ENCODE peak calls at places on chromosome 15, in six cellular contexts. W, B, M, E, A and T are unnamed samples.

GRCh38 chr15:58501636-58502178 is 69.9 kb downstream of the LIPC start:
- DNase-seq in W (no peak), B (no peak), M (no peak), E (no peak), A (no peak), T (no peak)

GRCh38 chr15:90478981-90479481 is 50.7 kb upstream of the CRTC3 start:
- DNase-seq in W (no peak), B (no peak), M (no peak), E (no peak), A (no peak), T (no peak)

GRCh38 chr15:65377976-65378366 is at the start of gene IGDCC3:
- DNase-seq in W (no peak), B (no peak), M (peak), E (no peak), A (no peak), T (no peak)

GRCh38 chr15:63994073-63994600 is 52.1 kb downstream of the DAPK2 start:
- DNase-seq in W (no peak), B (no peak), M (no peak), E (no peak), A (no peak), T (no peak)

GRCh38 chr15:27796405-27797085 is 302.6 kb downstream of the OCA2 start:
- DNase-seq in W (no peak), B (no peak), M (no peak), E (no peak), A (no peak), T (no peak)

GRCh38 chr15:25844981-25845680 is 18.0 kb downstream of the ATP10A start:
- DNase-seq in W (no peak), B (no peak), M (no peak), E (no peak), A (no peak), T (no peak)

GRCh38 chr15:82303956-82304640 is 41.5 kb downstream of the SAXO2 start:
- DNase-seq in W (no peak), B (no peak), M (no peak), E (no peak), A (no peak), T (no peak)

GRCh38 chr15:66646308-66646707 is 55.7 kb upstream of the SMAD6 start:
- DNase-seq in W (no peak), B (no peak), M (no peak), E (no peak), A (no peak), T (no peak)

GRCh38 chr15:60701261-60702019 is 222.5 kb upstream of the ICE2 start:
- DNase-seq in W (no peak), B (no peak), M (no peak), E (no peak), A (no peak), T (no peak)

GRCh38 chr15:40054746-40055575 is 16.0 kb upstream of the SRP14 start:
- DNase-seq in W (no peak), B (no peak), M (no peak), E (no peak), A (no peak), T (peak)

GRCh38 chr15:67917037-67917436 is 77.2 kb upstream of the RNU6-1 start:
- DNase-seq in W (no peak), B (no peak), M (no peak), E (no peak), A (peak), T (no peak)

GRCh38 chr15:91385301-91385700 is 285.2 kb downstream of the SV2B start:
- DNase-seq in W (no peak), B (no peak), M (no peak), E (no peak), A (no peak), T (no peak)

GRCh38 chr15:31280037-31280830 is 46.4 kb upstream of the KLF13 start:
- DNase-seq in W (no peak), B (no peak), M (no peak), E (no peak), A (peak), T (peak)

GRCh38 chr15:89088605-89089315 is 504 bp downstream of the ABHD2 start:
- DNase-seq in W (no peak), B (no peak), M (no peak), E (no peak), A (no peak), T (peak)

GRCh38 chr15:88835646-88836045 is 32.4 kb downstream of the ACAN start:
- DNase-seq in W (no peak), B (no peak), M (no peak), E (peak), A (no peak), T (no peak)

GRCh38 chr15:47820780-47821319 is 103.5 kb downstream of the SEMA6D start:
- DNase-seq in W (no peak), B (no peak), M (no peak), E (no peak), A (peak), T (no peak)